ENCODE peak calls at places on chromosomes 16 and 17, in four cellular contexts. A, Q, T and L are unnamed samples. For H3K4me1, the result is how much of the 10 kb centered on the place peaks cover.

GRCh38 chr16:81641403-81642106 is 137.5 kb upstream of the PLCG2 start:
- DNase-seq in A (no peak), Q (no peak), T (no peak), L (no peak)

GRCh38 chr17:17303010-17303846 is at the start of gene NT5M:
- DNase-seq in A (peak), Q (peak), T (no peak), L (peak)

GRCh38 chr16:55120408-55120807 is 189.7 kb downstream of the IRX5 start:
- DNase-seq in A (peak), Q (no peak), T (no peak), L (no peak)

GRCh38 chr16:27644165-27644564 is 94.2 kb downstream of the KATNIP start:
- DNase-seq in A (no peak), Q (no peak), T (no peak), L (no peak)

GRCh38 chr16:57365826-57366536 is 6.3 kb upstream of the CX3CL1 start:
- DNase-seq in A (no peak), Q (no peak), T (no peak), L (no peak)

GRCh38 chr16:29314292-29314934 is 92.1 kb downstream of the NPIPB11 start:
- DNase-seq in A (no peak), Q (no peak), T (no peak), L (no peak)

GRCh38 chr16:5200123-5200522 is 102.5 kb upstream of the EEF2KMT start:
- DNase-seq in A (no peak), Q (no peak), T (no peak), L (no peak)

GRCh38 chr16:54355251-54355650 is 68.7 kb upstream of the IRX3 start:
- DNase-seq in A (peak), Q (no peak), T (no peak), L (no peak)

GRCh38 chr17:7478276-7479138 is 924 bp downstream of the ZBTB4 start:
- DNase-seq in A (no peak), Q (peak), T (no peak), L (no peak)

GRCh38 chr16:59179446-59180082 is 445.4 kb upstream of the GOT2 start:
- DNase-seq in A (no peak), Q (no peak), T (no peak), L (no peak)

GRCh38 chr17:40511136-40511535 is 9.7 kb upstream of the TNS4 start:
- DNase-seq in A (no peak), Q (no peak), T (no peak), L (no peak)
- H3K4me1 ChIP-seq in A (under half), Q (under half), T (under half), L (under half)

GRCh38 chr16:89355036-89355435 is 135.3 kb downstream of the ANKRD11 start:
- DNase-seq in A (no peak), Q (no peak), T (no peak), L (no peak)
- H3K4me1 ChIP-seq in A (under half), Q (under half), T (half or more), L (under half)

GRCh38 chr17:57326764-57327163 is 70.4 kb downstream of the MSI2 start:
- DNase-seq in A (no peak), Q (no peak), T (no peak), L (no peak)

GRCh38 chr17:57327176-57327970 is 71.0 kb downstream of the MSI2 start:
- DNase-seq in A (no peak), Q (no peak), T (no peak), L (no peak)

GRCh38 chr17:57329380-57330214 is 73.3 kb downstream of the MSI2 start:
- DNase-seq in A (no peak), Q (no peak), T (no peak), L (no peak)

GRCh38 chr17:57326348-57326747 is 70.0 kb downstream of the MSI2 start:
- DNase-seq in A (no peak), Q (no peak), T (no peak), L (no peak)

DNA sequence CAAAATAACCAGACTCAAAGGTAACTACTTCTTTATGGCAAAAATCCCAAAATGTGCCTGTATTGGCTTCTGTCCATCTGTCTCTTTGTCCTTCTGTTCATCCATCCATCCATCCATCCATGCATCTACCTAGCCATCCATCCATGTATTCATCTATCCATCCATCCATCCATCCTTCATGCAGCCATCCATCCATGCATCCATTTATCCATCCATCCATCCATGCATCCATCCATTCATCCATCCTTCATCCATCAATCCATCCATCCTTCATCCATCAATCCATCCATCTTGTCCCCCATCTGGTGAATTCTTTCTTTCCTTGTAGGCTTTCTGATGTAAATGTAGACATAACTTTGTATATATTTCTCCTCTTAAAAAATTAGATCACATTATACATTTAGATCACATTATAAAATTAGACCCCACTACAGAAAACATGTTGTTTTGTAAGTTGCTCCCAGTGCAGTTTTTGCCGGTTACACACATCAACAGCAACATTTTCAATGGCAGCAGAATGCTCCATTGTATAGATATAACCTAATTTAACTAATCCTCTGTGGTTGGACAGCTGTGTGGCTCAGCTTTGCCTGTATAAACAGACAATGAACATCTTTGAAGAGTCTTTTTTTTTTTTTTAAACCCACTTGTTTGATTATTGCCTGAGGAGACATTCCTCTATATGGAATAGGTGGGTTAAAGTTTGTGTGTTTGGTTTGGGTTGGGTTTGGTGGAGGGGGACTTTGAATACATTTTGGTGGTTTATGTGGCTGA is 72.0 kb downstream of the MSI2 start:
- DNase-seq in A (no peak), Q (no peak), T (no peak), L (no peak)
- H3K4me1 ChIP-seq in A (under half), Q (under half), T (under half), L (under half)

GRCh38 chr16:78487471-78487870 is 388.0 kb downstream of the WWOX start:
- DNase-seq in A (no peak), Q (no peak), T (no peak), L (no peak)
- H3K4me1 ChIP-seq in A (under half), Q (under half), T (under half), L (under half)

GRCh38 chr16:17273142-17273561 is 197.6 kb downstream of the XYLT1 start:
- DNase-seq in A (peak), Q (no peak), T (peak), L (no peak)

GRCh38 chr16:17275076-17275732 is 195.6 kb downstream of the XYLT1 start:
- DNase-seq in A (peak), Q (no peak), T (no peak), L (no peak)

GRCh38 chr16:17276610-17277009 is 194.2 kb downstream of the XYLT1 start:
- DNase-seq in A (no peak), Q (no peak), T (no peak), L (no peak)

GRCh38 chr16:17277981-17278381 is 192.8 kb downstream of the XYLT1 start:
- DNase-seq in A (no peak), Q (peak), T (no peak), L (peak)

DNA sequence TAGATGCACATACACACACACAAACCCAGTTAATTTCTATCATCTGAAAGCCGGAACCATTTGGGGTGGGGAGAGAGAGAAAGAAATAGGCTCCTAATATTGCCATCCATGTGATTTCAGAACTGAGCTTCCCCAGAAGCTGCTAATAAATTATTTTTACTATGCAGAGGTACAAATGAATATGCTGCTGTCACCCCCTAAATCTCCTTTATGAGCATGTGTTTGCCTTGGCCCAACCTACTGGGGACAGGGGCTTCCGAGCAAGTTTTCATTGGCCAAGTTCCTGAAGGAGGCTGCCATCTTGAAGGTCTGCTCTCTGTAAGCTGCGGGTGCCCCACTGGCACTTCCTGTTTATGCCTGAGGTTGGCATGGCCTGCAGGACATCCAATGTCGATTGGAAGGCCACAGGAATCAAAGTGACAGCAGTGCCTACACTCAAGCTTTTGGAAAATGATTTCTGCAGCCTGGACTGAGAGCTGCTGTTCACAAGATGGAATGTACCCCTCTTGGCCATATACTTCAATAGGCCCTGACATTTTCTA is 194.7 kb downstream of the XYLT1 start:
- DNase-seq in A (no peak), Q (no peak), T (no peak), L (no peak)
- H3K4me1 ChIP-seq in A (under half), Q (under half), T (under half), L (under half)